ENCODE peak calls at places on chromosomes 6 and 20, in four cellular contexts. R is HFF-Myc; W is effector memory CD8-positive, alpha-beta T cell; P is stimulated activated naive CD4-positive, alpha-beta T cell. G is an unnamed sample.

GRCh38 chr20:22921595-22922421 is 113.3 kb upstream of the SSTR4 start:
- DNase-seq in R (peak; percentile 3), W (no peak), P (no peak), G (no peak)

GRCh38 chr6:147689398-147689797 is 180.9 kb downstream of the SAMD5 start:
- DNase-seq in R (no peak), W (no peak), P (no peak), G (no peak)

GRCh38 chr6:124795879-124796838 is 166.1 kb upstream of the RNF217 start:
- DNase-seq in R (no peak), W (no peak), P (no peak), G (no peak)

GRCh38 chr20:63166423-63167020 is 49.4 kb downstream of the YTHDF1 start:
- DNase-seq in R (no peak), W (no peak), P (no peak), G (no peak)

GRCh38 chr6:127582777-127583462 is 5.9 kb downstream of the C6orf58 start:
- DNase-seq in R (no peak), W (no peak), P (no peak), G (no peak)

GRCh38 chr6:115613488-115613887 is 447.2 kb downstream of the FRK start:
- DNase-seq in R (peak; percentile 89), W (no peak), P (no peak), G (no peak)

GRCh38 chr20:9514461-9515210 is at the start of gene LAMP5:
- DNase-seq in R (no peak), W (no peak), P (no peak), G (no peak)

GRCh38 chr6:112511441-112511840 is 164.3 kb downstream of the RFPL4B start:
- DNase-seq in R (no peak), W (no peak), P (no peak), G (no peak)

GRCh38 chr6:87473419-87473903 is 687 bp downstream of the SLC35A1 start:
- DNase-seq in R (peak; percentile 12), W (peak; percentile 52), P (peak; percentile 67), G (peak; percentile 41)

GRCh38 chr20:62734881-62735280 is 26.2 kb downstream of the NTSR1 start:
- DNase-seq in R (no peak), W (no peak), P (no peak), G (no peak)

GRCh38 chr6:69019832-69020231 is 384.8 kb downstream of the ADGRB3 start:
- DNase-seq in R (no peak), W (no peak), P (no peak), G (no peak)

GRCh38 chr20:1885254-1885653 is 10.0 kb upstream of the SIRPA start:
- DNase-seq in R (no peak), W (no peak), P (no peak), G (no peak)

GRCh38 chr20:23265226-23265625 is 85.4 kb upstream of the NXT1 start:
- DNase-seq in R (no peak), W (no peak), P (no peak), G (no peak)